ENCODE peak calls at places on chromosomes 7 and 10, in nine cellular contexts. S is GM23248, O is GM23338, V is PC-3, E is hepatocyte, M is SK-N-SH, Z is OCI-LY7, G is HCT116, K is neural progenitor cell. N is an unnamed sample.

GRCh38 chr7:92133133-92133736 is 1.0 kb downstream of the CYP51A1 start:
- DNase-seq in E (no peak), G (no peak), S (peak), K (no peak), M (no peak), V (no peak), O (no peak), Z (no peak), N (no peak)

GRCh38 chr10:74056081-74056818 is 58.3 kb downstream of the VCL start:
- DNase-seq in G (peak), S (peak), V (peak), M (no peak), K (no peak), Z (no peak), E (no peak), O (no peak), N (no peak)

GRCh38 chr7:81361769-81362168 is 408.1 kb downstream of the HGF start:
- DNase-seq in S (peak), E (no peak), O (peak), M (peak), Z (no peak), K (no peak), V (no peak), G (no peak), N (peak)

GRCh38 chr7:45982132-45982531 is 61.1 kb upstream of the IGFBP3 start:
- DNase-seq in S (no peak), V (no peak), Z (no peak), E (no peak), G (no peak), O (no peak), M (no peak), K (no peak), N (no peak)

GRCh38 chr10:110978204-110978603 is 58.8 kb downstream of the SHOC2 start:
- DNase-seq in V (no peak), Z (no peak), O (no peak), G (no peak), K (no peak), E (no peak), S (peak), M (no peak), N (no peak)

GRCh38 chr7:45657890-45658715 is 83.9 kb downstream of the ADCY1 start:
- DNase-seq in V (no peak), G (no peak), Z (no peak), E (no peak), S (no peak), K (no peak), O (no peak), M (no peak), N (no peak)

GRCh38 chr7:80681272-80681885 is 42.9 kb downstream of the CD36 start:
- DNase-seq in S (peak), E (peak), V (peak), K (no peak), M (peak), G (peak), Z (no peak), O (peak), N (peak)

GRCh38 chr10:13820591-13821377 is 234.0 kb downstream of the PRPF18 start:
- DNase-seq in Z (peak), E (no peak), G (no peak), O (no peak), S (no peak), K (peak), M (peak), V (no peak), N (no peak)

GRCh38 chr7:74064696-74065095 is 18.9 kb upstream of the LIMK1 start:
- DNase-seq in G (no peak), M (no peak), S (no peak), E (no peak), O (no peak), Z (no peak), V (no peak), K (no peak), N (no peak)
- H3K27ac ChIP-seq in G (no peak), M (no peak), S (no peak), E (no peak), O (no peak), Z (no peak), V (no peak), K (no peak), N (no peak)

GRCh38 chr7:48176356-48176893 is 5.2 kb downstream of the ABCA13 start:
- DNase-seq in E (no peak), S (peak), M (no peak), G (no peak), O (no peak), Z (no peak), K (no peak), V (no peak), N (no peak)
- TF ChIP-seq EZH2phosphoT487 in E (no peak), S (no peak), M (no peak), G (no peak), O (no peak), Z (no peak), K (no peak), V (no peak), N (no peak)

GRCh38 chr10:122297583-122297982 is 26.5 kb downstream of the BTBD16 start:
- DNase-seq in O (no peak), G (no peak), Z (no peak), V (no peak), M (no peak), E (no peak), K (no peak), S (no peak), N (no peak)
- H3K4me2 ChIP-seq in O (no peak), G (no peak), Z (no peak), V (no peak), M (no peak), E (no peak), K (no peak), S (no peak), N (no peak)

GRCh38 chr10:121326905-121327304 is 271.3 kb downstream of the FGFR2 start:
- DNase-seq in M (no peak), S (no peak), E (no peak), V (no peak), O (no peak), G (peak), K (no peak), Z (no peak), N (no peak)
- H3K27ac ChIP-seq in M (no peak), S (no peak), E (no peak), V (no peak), O (no peak), G (no peak), K (no peak), Z (no peak), N (no peak)

GRCh38 chr7:130131191-130131834 is 61.0 kb downstream of the KLHDC10 start:
- DNase-seq in K (no peak), Z (no peak), M (no peak), G (no peak), S (no peak), O (no peak), V (no peak), E (no peak), N (no peak)

GRCh38 chr7:130129099-130129498 is 58.8 kb downstream of the KLHDC10 start:
- DNase-seq in K (no peak), M (no peak), E (no peak), G (no peak), S (no peak), O (no peak), Z (no peak), V (no peak), N (no peak)

GRCh38 chr7:130124711-130125110 is 54.4 kb downstream of the KLHDC10 start:
- DNase-seq in V (no peak), S (no peak), M (no peak), K (no peak), G (no peak), O (no peak), Z (no peak), E (no peak), N (no peak)

GRCh38 chr7:130131964-130132875 is 61.9 kb downstream of the KLHDC10 start:
- DNase-seq in Z (no peak), M (no peak), O (no peak), K (no peak), S (no peak), G (no peak), V (no peak), E (no peak), N (no peak)

GRCh38 chr7:130127404-130128395 is 57.4 kb downstream of the KLHDC10 start:
- DNase-seq in O (no peak), G (no peak), E (no peak), V (no peak), K (no peak), M (no peak), S (no peak), Z (no peak), N (no peak)
- TF ChIP-seq EZH2phosphoT487 in O (no peak), G (no peak), E (no peak), V (no peak), K (no peak), M (no peak), S (no peak), Z (no peak), N (no peak)